ENCODE peak calls at places on chromosome 14, in seven cellular contexts. O is activated CD4-positive, alpha-beta T cell treated with anti-CD3 and anti-CD28 coated beads, Interleukin-2, amount 10 ng/mL, durations not matched to agents 7 days and 5 days; S is CD8-positive, alpha-beta memory T cell; Z is activated T-cell treated with anti-CD3 and anti-CD28 coated beads for 24 hours; I is tibial artery; Y is AG10803; K is T-helper 1 cell. V is an unnamed sample.

GRCh38 chr14:104970231-104971068 is 7.7 kb downstream of the AHNAK2 start:
- DNase-seq in O (no peak), S (no peak), Z (no peak), I (peak), Y (peak), K (no peak), V (no peak)

GRCh38 chr14:76194327-76194726 is 42.6 kb downstream of the GPATCH2L start:
- DNase-seq in O (no peak), S (no peak), Z (no peak), I (no peak), Y (no peak), K (no peak), V (no peak)

GRCh38 chr14:103286968-103287850 is 46.8 kb upstream of the EIF5 start:
- DNase-seq in O (no peak), S (no peak), Z (no peak), I (no peak), Y (no peak), K (no peak), V (no peak)

GRCh38 chr14:57317248-57317833 is 48.6 kb downstream of the AP5M1 start:
- DNase-seq in O (peak), S (peak), Z (peak), I (peak), Y (peak), K (peak), V (peak)

GRCh38 chr14:25911831-25912230 is 686.0 kb downstream of the NOVA1 start:
- DNase-seq in O (no peak), S (no peak), Z (no peak), I (no peak), Y (no peak), K (no peak), V (no peak)

GRCh38 chr14:73290279-73290678 is 53.0 kb downstream of the PAPLN start:
- DNase-seq in O (no peak), S (no peak), Z (no peak), I (no peak), Y (no peak), K (peak), V (no peak)

GRCh38 chr14:71711619-71712018 is 220.6 kb upstream of the RGS6 start:
- DNase-seq in O (no peak), S (no peak), Z (no peak), I (no peak), Y (peak), K (peak), V (no peak)

GRCh38 chr14:95183532-95184412 is 26.4 kb upstream of the DICER1 start:
- DNase-seq in O (no peak), S (no peak), Z (no peak), I (no peak), Y (peak), K (no peak), V (no peak)

GRCh38 chr14:21915814-21916213 is 242.2 kb upstream of the OR4E1 start:
- DNase-seq in O (no peak), S (no peak), Z (no peak), I (no peak), Y (no peak), K (no peak), V (no peak)

GRCh38 chr14:44960146-44960545 is 1.6 kb downstream of the KLHL28 start:
- DNase-seq in O (no peak), S (no peak), Z (no peak), I (no peak), Y (peak), K (no peak), V (no peak)

GRCh38 chr14:90755661-90756304 is 60.4 kb downstream of the TTC7B start:
- DNase-seq in O (no peak), S (no peak), Z (no peak), I (no peak), Y (no peak), K (no peak), V (no peak)

GRCh38 chr14:101980700-101981099 is 16.3 kb downstream of the DYNC1H1 start:
- DNase-seq in O (no peak), S (no peak), Z (no peak), I (peak), Y (peak), K (no peak), V (peak)

GRCh38 chr14:54498095-54498531 is 9.3 kb upstream of the GMFB start:
- DNase-seq in O (no peak), S (no peak), Z (no peak), I (no peak), Y (no peak), K (no peak), V (no peak)

GRCh38 chr14:106831322-106831720 is 1304.9 kb downstream of the TMEM121 start:
- DNase-seq in O (peak), S (peak), Z (peak), I (no peak), Y (no peak), K (peak), V (no peak)

GRCh38 chr14:87952307-87953094 is 40.5 kb downstream of the GALC start:
- DNase-seq in O (peak), S (no peak), Z (no peak), I (no peak), Y (no peak), K (peak), V (no peak)

GRCh38 chr14:29264865-29265264 is 498.3 kb downstream of the FOXG1 start:
- DNase-seq in O (no peak), S (no peak), Z (no peak), I (no peak), Y (no peak), K (no peak), V (no peak)

GRCh38 chr14:99127651-99128167 is 144.3 kb downstream of the BCL11B start:
- DNase-seq in O (no peak), S (no peak), Z (no peak), I (peak), Y (no peak), K (no peak), V (no peak)

GRCh38 chr14:24171422-24172260 is at the start of gene REC8:
- DNase-seq in O (peak), S (peak), Z (peak), I (peak), Y (no peak), K (peak), V (peak)

GRCh38 chr14:100140452-100141132 is 18.9 kb downstream of the DEGS2 start:
- DNase-seq in O (no peak), S (no peak), Z (no peak), I (no peak), Y (no peak), K (no peak), V (no peak)

GRCh38 chr14:68683326-68683725 is 109.5 kb downstream of the ZFP36L1 start:
- DNase-seq in O (no peak), S (no peak), Z (no peak), I (peak), Y (peak), K (no peak), V (peak)

GRCh38 chr14:24366664-24367505 is 1.1 kb upstream of the NFATC4 start:
- DNase-seq in O (no peak), S (peak), Z (no peak), I (peak), Y (peak), K (peak), V (peak)

GRCh38 chr14:106879241-106879640 is 1352.9 kb downstream of the TMEM121 start:
- DNase-seq in O (peak), S (peak), Z (no peak), I (no peak), Y (no peak), K (peak), V (no peak)

GRCh38 chr14:90905531-90905930 is 89.3 kb upstream of the TTC7B start:
- DNase-seq in O (no peak), S (no peak), Z (no peak), I (no peak), Y (no peak), K (peak), V (no peak)

GRCh38 chr14:75711134-75711795 is 50.2 kb downstream of the TTLL5 start:
- DNase-seq in O (peak), S (no peak), Z (no peak), I (no peak), Y (peak), K (peak), V (peak)

GRCh38 chr14:96042218-96042930 is 3.2 kb downstream of the C14orf132 start:
- DNase-seq in O (no peak), S (no peak), Z (no peak), I (no peak), Y (peak), K (no peak), V (no peak)

GRCh38 chr14:63616015-63616414 is 25.7 kb downstream of the WDR89 start:
- DNase-seq in O (no peak), S (no peak), Z (no peak), I (no peak), Y (no peak), K (no peak), V (no peak)

GRCh38 chr14:35446450-35446849 is 41.9 kb upstream of the NFKBIA start:
- DNase-seq in O (no peak), S (no peak), Z (no peak), I (no peak), Y (no peak), K (no peak), V (no peak)

GRCh38 chr14:24246765-24247212 is 4.4 kb upstream of the TINF2 start:
- DNase-seq in O (peak), S (no peak), Z (no peak), I (no peak), Y (no peak), K (peak), V (no peak)

GRCh38 chr14:93017341-93017797 is 94.4 kb downstream of the CHGA start:
- DNase-seq in O (no peak), S (no peak), Z (no peak), I (no peak), Y (no peak), K (no peak), V (no peak)

GRCh38 chr14:93073833-93074769 is 41.6 kb downstream of the ITPK1 start:
- DNase-seq in O (no peak), S (no peak), Z (no peak), I (peak), Y (peak), K (no peak), V (peak)

GRCh38 chr14:91261115-91261514 is 16.6 kb upstream of the GPR68 start:
- DNase-seq in O (peak), S (no peak), Z (no peak), I (no peak), Y (no peak), K (peak), V (no peak)

GRCh38 chr14:23638414-23639047 is 2.4 kb downstream of the DHRS2 start:
- DNase-seq in O (no peak), S (no peak), Z (no peak), I (no peak), Y (no peak), K (no peak), V (no peak)

V was measured in globus pallidus.